ENCODE peak calls at places on chromosomes 1 and 21, in eight cellular contexts. G is ovary, E is GM23338, S is PC-9, K is pancreas, Y is GM23248, M is kidney, F is RWPE1. O is an unnamed sample.

GRCh38 chr1:204705493-204705811 is 19.9 kb upstream of the LRRN2 start:
- DNase-seq in G (no peak), E (no peak), S (no peak), K (no peak), Y (no peak), M (no peak), F (no peak), O (no peak)

GRCh38 chr1:217067642-217068041 is 344.4 kb upstream of the ESRRG start:
- DNase-seq in G (no peak), E (no peak), S (no peak), K (no peak), Y (no peak), M (no peak), F (no peak), O (no peak)

GRCh38 chr1:205774277-205775014 is 836 bp downstream of the RAB29 start:
- DNase-seq in G (no peak), E (peak), S (no peak), K (peak), Y (peak), M (no peak), F (no peak), O (no peak)

GRCh38 chr1:206578115-206578935 is 33.9 kb downstream of the EIF2D start:
- DNase-seq in G (no peak), E (no peak), S (peak), K (no peak), Y (peak), M (no peak), F (no peak), O (no peak)

GRCh38 chr21:44872568-44873355 is 728 bp downstream of the PTTG1IP start:
- DNase-seq in G (peak), E (peak), S (no peak), K (peak), Y (peak), M (peak), F (no peak), O (no peak)

GRCh38 chr1:112798293-112798692 is 83.2 kb upstream of the PPM1J start:
- DNase-seq in G (no peak), E (no peak), S (no peak), K (no peak), Y (no peak), M (no peak), F (no peak), O (no peak)

GRCh38 chr1:96358057-96358456 is 363.5 kb upstream of the PTBP2 start:
- DNase-seq in G (no peak), E (no peak), S (no peak), K (no peak), Y (no peak), M (no peak), F (no peak), O (no peak)

GRCh38 chr1:114558548-114558947 is 22.9 kb downstream of the BCAS2 start:
- DNase-seq in G (no peak), E (peak), S (no peak), K (no peak), Y (peak), M (no peak), F (peak), O (no peak)

GRCh38 chr21:37061926-37062591 is 10.8 kb downstream of the PIGP start:
- DNase-seq in G (no peak), E (no peak), S (no peak), K (no peak), Y (peak), M (no peak), F (no peak), O (no peak)

GRCh38 chr1:170340259-170340658 is 191.7 kb upstream of the GORAB start:
- DNase-seq in G (no peak), E (no peak), S (no peak), K (no peak), Y (no peak), M (no peak), F (no peak), O (no peak)

GRCh38 chr1:159800177-159800935 is 1.8 kb upstream of the FCRL6 start:
- DNase-seq in G (no peak), E (no peak), S (no peak), K (no peak), Y (peak), M (no peak), F (no peak), O (no peak)

GRCh38 chr1:70818391-70818790 is 229.2 kb downstream of the PTGER3 start:
- DNase-seq in G (no peak), E (no peak), S (no peak), K (no peak), Y (peak), M (no peak), F (no peak), O (no peak)

GRCh38 chr1:230827081-230827681 is 41.1 kb downstream of the C1orf198 start:
- DNase-seq in G (peak), E (no peak), S (peak), K (no peak), Y (peak), M (peak), F (no peak), O (peak)

GRCh38 chr1:3902111-3902511 is 2.0 kb upstream of the C1orf174 start:
- DNase-seq in G (peak), E (no peak), S (no peak), K (no peak), Y (no peak), M (peak), F (no peak), O (no peak)

GRCh38 chr1:37177230-37177864 is 143.0 kb upstream of the GRIK3 start:
- DNase-seq in G (no peak), E (peak), S (no peak), K (no peak), Y (peak), M (no peak), F (no peak), O (no peak)

GRCh38 chr21:42061866-42062542 is 9.1 kb upstream of the UMODL1 start:
- DNase-seq in G (no peak), E (peak), S (no peak), K (no peak), Y (peak), M (peak), F (no peak), O (no peak)

GRCh38 chr1:195195423-195196057 is 1412.7 kb downstream of the KCNT2 start:
- DNase-seq in G (no peak), E (no peak), S (no peak), K (no peak), Y (peak), M (no peak), F (no peak), O (no peak)

GRCh38 chr1:28591708-28592313 is at the start of gene RAB42:
- DNase-seq in G (no peak), E (peak), S (no peak), K (no peak), Y (peak), M (no peak), F (no peak), O (no peak)

GRCh38 chr1:229087339-229087738 is 183.6 kb upstream of the RAB4A start:
- DNase-seq in G (no peak), E (no peak), S (no peak), K (no peak), Y (peak), M (no peak), F (no peak), O (no peak)

GRCh38 chr21:42554251-42554937 is 40.7 kb downstream of the SLC37A1 start:
- DNase-seq in G (no peak), E (peak), S (no peak), K (no peak), Y (no peak), M (no peak), F (no peak), O (no peak)

GRCh38 chr1:218499911-218500310 is 154.8 kb downstream of the TGFB2 start:
- DNase-seq in G (no peak), E (no peak), S (no peak), K (no peak), Y (no peak), M (no peak), F (no peak), O (no peak)

GRCh38 chr1:218495931-218496330 is 150.8 kb downstream of the TGFB2 start:
- DNase-seq in G (no peak), E (no peak), S (no peak), K (no peak), Y (no peak), M (no peak), F (no peak), O (no peak)

GRCh38 chr1:218496561-218496960 is 151.4 kb downstream of the TGFB2 start:
- DNase-seq in G (no peak), E (no peak), S (peak), K (no peak), Y (peak), M (no peak), F (peak), O (no peak)

GRCh38 chr1:218499021-218499691 is 154.0 kb downstream of the TGFB2 start:
- DNase-seq in G (no peak), E (no peak), S (peak), K (no peak), Y (peak), M (no peak), F (no peak), O (no peak)

DNA sequence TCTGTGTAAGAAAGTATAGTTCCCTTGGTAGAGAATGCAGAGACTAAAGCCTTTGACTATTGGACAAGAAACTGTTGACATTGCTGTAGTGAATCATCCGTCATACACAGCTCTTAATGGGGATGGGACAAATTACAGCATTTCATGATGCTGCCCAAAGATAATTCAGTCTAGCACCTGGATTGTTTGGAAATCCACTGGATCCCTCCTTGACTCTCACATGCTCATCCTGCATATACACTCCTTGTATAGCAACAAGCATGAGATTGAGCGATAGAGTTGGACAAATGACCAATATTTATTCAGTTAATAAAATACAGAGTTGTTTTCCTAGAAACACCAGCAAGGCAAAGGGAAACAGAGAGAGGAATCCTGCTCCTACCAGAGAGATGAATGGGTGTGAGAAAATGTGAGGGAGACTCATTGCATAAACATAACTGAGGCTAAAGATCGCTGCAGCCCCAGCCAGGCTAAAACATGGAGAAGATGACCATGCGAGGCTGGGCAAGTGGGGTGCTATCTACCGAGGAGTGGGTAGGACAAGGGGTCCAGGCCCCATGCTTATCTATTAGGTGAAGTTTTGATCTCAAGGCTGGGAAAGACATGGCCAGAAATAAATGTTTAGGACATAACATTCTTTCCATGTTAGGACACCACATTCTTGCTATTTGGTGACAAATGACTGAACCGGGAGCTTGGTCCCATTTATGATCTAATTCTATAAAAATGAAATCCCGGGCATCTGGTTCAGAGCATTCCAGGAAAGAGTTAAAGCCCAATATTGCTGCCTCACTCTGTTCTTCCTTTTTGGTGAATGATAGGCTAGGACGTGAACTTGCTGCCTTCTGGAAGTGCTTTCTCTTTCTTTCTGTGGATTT is 153.2 kb downstream of the TGFB2 start:
- DNase-seq in G (no peak), E (no peak), S (peak), K (no peak), Y (peak), M (no peak), F (no peak), O (no peak)
- H3K27ac ChIP-seq in G (no peak), E (no peak), S (peak), K (peak), Y (peak), M (peak), F (no peak), O (no peak)

DNA sequence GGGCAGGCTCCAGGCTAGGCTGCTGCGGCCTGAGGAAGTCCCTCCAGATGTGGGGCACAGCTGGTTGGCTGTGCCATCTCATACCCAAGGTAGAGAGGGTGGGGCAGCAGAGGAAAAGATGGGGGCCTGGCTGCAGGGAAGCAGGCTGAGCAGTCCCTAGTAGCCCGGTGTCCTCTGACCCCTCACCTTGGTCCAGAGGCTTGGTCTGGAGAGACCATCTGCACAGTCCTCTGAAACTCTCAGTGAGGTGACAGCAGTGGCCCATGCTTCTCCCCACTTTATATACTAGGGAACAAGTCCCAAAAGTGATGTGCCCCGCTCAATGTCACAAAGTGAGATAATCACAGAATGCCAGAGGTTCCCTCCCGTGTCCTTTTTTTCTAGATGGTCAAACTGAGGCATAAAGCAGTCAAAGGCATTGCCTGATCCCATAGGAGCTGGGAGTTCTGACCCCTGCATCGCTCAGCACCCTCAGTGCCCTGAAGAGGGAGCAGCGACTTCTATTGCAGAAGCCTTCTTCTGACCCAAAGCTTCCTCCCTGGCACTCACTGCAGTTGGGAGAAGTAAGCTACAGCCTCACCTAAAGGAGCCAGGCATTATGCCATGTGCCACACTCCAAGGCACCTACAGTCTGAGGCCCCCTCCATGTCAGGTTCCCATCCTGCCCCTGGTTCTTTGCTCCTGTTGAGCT is 45.5 kb downstream of the TRABD2B start:
- DNase-seq in G (no peak), E (peak), S (no peak), K (no peak), Y (no peak), M (no peak), F (no peak), O (no peak)
- H3K27ac ChIP-seq in G (no peak), E (no peak), S (no peak), K (no peak), Y (no peak), M (no peak), F (no peak), O (peak)

DNA sequence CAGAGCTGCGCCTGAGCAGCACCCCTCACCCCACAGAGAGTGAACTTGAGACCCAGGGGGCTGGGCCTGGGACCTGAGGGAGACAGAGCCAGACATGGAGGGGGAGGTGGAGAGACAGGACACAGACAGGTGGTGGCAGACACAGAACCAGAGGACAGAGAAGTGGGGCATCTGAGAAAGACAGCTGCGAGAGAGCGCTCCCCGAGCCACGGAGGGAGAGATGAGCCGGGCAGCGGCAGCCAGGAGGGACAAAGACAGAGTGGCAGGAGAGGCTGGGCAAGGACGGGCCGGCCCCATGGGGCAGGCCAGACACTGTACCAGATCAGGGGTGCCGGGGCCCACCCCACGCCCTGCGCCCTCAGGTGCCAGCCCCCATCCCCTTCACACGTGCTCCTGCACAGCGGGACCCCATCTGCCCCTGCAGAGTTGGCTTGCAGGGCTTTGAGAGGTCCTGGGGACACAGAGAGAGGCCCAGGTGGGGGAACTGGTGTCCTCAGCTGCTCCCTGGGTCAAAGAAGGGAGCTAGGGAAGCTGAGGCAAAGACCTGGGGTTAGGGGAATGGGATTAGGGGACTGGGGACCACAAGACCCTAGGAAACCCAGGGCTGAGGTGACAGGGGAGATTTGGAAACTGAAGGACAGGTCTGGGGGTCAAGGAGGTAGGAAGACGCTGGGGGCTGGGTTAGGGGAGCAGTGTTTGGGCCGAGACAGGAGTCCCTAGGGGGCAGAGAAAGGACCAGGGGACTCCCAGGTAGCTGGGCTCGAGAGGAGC is 683 bp downstream of the FNDC5 start:
- DNase-seq in G (no peak), E (no peak), S (no peak), K (no peak), Y (no peak), M (no peak), F (no peak), O (no peak)
- H3K27ac ChIP-seq in G (no peak), E (no peak), S (no peak), K (no peak), Y (no peak), M (no peak), F (no peak), O (peak)

DNA sequence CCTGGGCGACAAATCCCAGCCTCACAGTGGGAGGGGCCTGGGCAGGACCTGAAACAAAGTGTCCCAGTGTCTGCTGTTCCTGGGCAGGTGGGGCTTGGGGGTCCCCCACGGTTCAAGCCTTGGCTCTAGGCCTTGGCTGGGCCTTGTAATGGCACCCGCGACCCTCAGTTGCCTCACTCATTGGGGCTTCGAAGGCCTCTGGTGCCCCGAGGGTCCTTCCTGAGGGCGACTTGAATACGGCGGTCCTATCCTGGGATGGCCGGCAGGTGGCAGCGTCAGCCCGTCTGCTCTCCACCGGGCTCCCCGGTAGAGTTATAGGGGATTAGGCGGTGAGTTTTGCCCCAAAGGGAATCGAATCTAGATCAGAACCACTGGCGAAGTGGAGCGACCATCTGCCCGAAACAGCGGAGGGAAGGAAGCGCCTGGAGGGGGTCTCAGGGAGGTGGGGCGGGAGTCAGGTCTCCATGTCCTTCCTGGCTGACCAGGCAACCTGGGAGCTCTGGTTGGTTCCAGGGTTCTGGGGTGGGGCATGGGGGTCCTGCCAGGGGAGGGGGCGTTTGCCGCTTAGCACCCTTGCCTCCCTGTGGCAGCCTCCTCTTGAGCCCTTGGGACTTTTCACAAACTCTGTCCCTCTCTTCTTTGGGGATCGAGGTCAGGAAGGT is 2.1 kb upstream of the PEX10 start:
- DNase-seq in G (peak), E (peak), S (peak), K (peak), Y (peak), M (peak), F (peak), O (no peak)
- H3K27ac ChIP-seq in G (no peak), E (no peak), S (no peak), K (no peak), Y (no peak), M (no peak), F (peak), O (no peak)

GRCh38 chr1:17276568-17276967 is 27.7 kb downstream of the PADI3 start:
- DNase-seq in G (no peak), E (no peak), S (peak), K (no peak), Y (peak), M (no peak), F (peak), O (no peak)
- H3K27ac ChIP-seq in G (no peak), E (no peak), S (peak), K (no peak), Y (no peak), M (no peak), F (peak), O (no peak)

GRCh38 chr1:17635811-17636210 is 96.3 kb downstream of the ARHGEF10L start:
- DNase-seq in G (no peak), E (no peak), S (no peak), K (no peak), Y (no peak), M (no peak), F (no peak), O (peak)
- H3K27ac ChIP-seq in G (no peak), E (peak), S (no peak), K (no peak), Y (no peak), M (no peak), F (no peak), O (no peak)

GRCh38 chr1:9691108-9691445 is 39.5 kb downstream of the PIK3CD start:
- DNase-seq in G (no peak), E (no peak), S (no peak), K (no peak), Y (peak), M (no peak), F (no peak), O (no peak)

GRCh38 chr1:9691726-9692125 is 40.2 kb downstream of the PIK3CD start:
- DNase-seq in G (no peak), E (no peak), S (no peak), K (no peak), Y (peak), M (no peak), F (no peak), O (no peak)

GRCh38 chr1:9689971-9690381 is 38.4 kb downstream of the PIK3CD start:
- DNase-seq in G (peak), E (peak), S (no peak), K (peak), Y (peak), M (peak), F (no peak), O (no peak)

GRCh38 chr1:9689011-9689706 is 37.6 kb downstream of the PIK3CD start:
- DNase-seq in G (peak), E (peak), S (no peak), K (peak), Y (peak), M (peak), F (peak), O (peak)

GRCh38 chr1:9690440-9691107 is 39.0 kb downstream of the PIK3CD start:
- DNase-seq in G (no peak), E (peak), S (no peak), K (no peak), Y (no peak), M (no peak), F (no peak), O (no peak)
- H3K27ac ChIP-seq in G (no peak), E (peak), S (no peak), K (no peak), Y (no peak), M (no peak), F (peak), O (no peak)